ENCODE peak calls at places on chromosomes 11 and 22, in eight cellular contexts. K is colonic mucosa, X is body of pancreas, U is omental fat pad, S is GM20000, P is Calu3, R is fibroblast of pulmonary artery, G is adrenal gland. D is an unnamed sample.

GRCh38 chr11:31974737-31975136 is 116.1 kb upstream of the RCN1 start:
- DNase-seq in K (no peak), X (no peak), U (no peak), S (no peak), P (no peak), R (peak), G (no peak), D (no peak)

GRCh38 chr11:112826026-112826425 is 135.2 kb upstream of the NCAM1 start:
- DNase-seq in K (no peak), X (no peak), U (no peak), S (no peak), P (no peak), R (no peak), G (no peak), D (no peak)

GRCh38 chr22:45843030-45843429 is 133.9 kb downstream of the WNT7B start:
- DNase-seq in K (no peak), X (no peak), U (no peak), S (no peak), P (no peak), R (no peak), G (no peak), D (no peak)

GRCh38 chr11:107259826-107260225 is 197.8 kb downstream of the CWF19L2 start:
- DNase-seq in K (no peak), X (no peak), U (no peak), S (no peak), P (no peak), R (no peak), G (no peak), D (no peak)

GRCh38 chr11:102367364-102367763 is 20.4 kb downstream of the BIRC2 start:
- DNase-seq in K (no peak), X (no peak), U (no peak), S (no peak), P (no peak), R (peak), G (no peak), D (no peak)

GRCh38 chr11:128726464-128727139 is 32.7 kb downstream of the FLI1 start:
- DNase-seq in K (no peak), X (no peak), U (no peak), S (peak), P (no peak), R (no peak), G (no peak), D (no peak)

GRCh38 chr11:78168539-78169477 is 19.6 kb downstream of the KCTD21 start:
- DNase-seq in K (peak), X (peak), U (no peak), S (no peak), P (no peak), R (peak), G (peak), D (no peak)

GRCh38 chr22:36277482-36278291 is 24.8 kb downstream of the APOL1 start:
- DNase-seq in K (peak), X (peak), U (no peak), S (peak), P (peak), R (peak), G (peak), D (no peak)

GRCh38 chr22:27879923-27880322 is 39.1 kb downstream of the PITPNB start:
- DNase-seq in K (no peak), X (no peak), U (no peak), S (peak), P (peak), R (peak), G (no peak), D (no peak)

GRCh38 chr11:19951558-19952083 is 208.7 kb downstream of the DBX1 start:
- DNase-seq in K (no peak), X (no peak), U (no peak), S (peak), P (peak), R (peak), G (no peak), D (no peak)

GRCh38 chr11:36412781-36413383 is 97.2 kb downstream of the TRAF6 start:
- DNase-seq in K (no peak), X (no peak), U (no peak), S (no peak), P (no peak), R (peak), G (no peak), D (no peak)

GRCh38 chr11:8789864-8790263 is 107.3 kb downstream of the RPL27A start:
- DNase-seq in K (peak), X (no peak), U (no peak), S (no peak), P (no peak), R (no peak), G (no peak), D (no peak)

GRCh38 chr22:43854786-43855271 is 7.5 kb downstream of the SULT4A1 start:
- DNase-seq in K (no peak), X (no peak), U (no peak), S (no peak), P (no peak), R (no peak), G (no peak), D (no peak)

GRCh38 chr22:23531966-23532735 is 47.9 kb downstream of the IGLL1 start:
- DNase-seq in K (no peak), X (no peak), U (no peak), S (no peak), P (no peak), R (no peak), G (no peak), D (no peak)

GRCh38 chr22:39353346-39353745 is 3.6 kb downstream of the SYNGR1 start:
- DNase-seq in K (no peak), X (no peak), U (no peak), S (no peak), P (no peak), R (no peak), G (no peak), D (no peak)

GRCh38 chr11:64385953-64386704 is 27.2 kb downstream of the RPS6KA4 start:
- DNase-seq in K (no peak), X (no peak), U (no peak), S (no peak), P (peak), R (peak), G (no peak), D (no peak)

GRCh38 chr22:27213766-27214581 is 556.6 kb downstream of the MIAT start:
- DNase-seq in K (peak), X (peak), U (no peak), S (no peak), P (no peak), R (peak), G (no peak), D (no peak)

GRCh38 chr22:12601870-12602779 is 2925.9 kb upstream of the OR11H1 start:
- DNase-seq in K (no peak), X (no peak), U (no peak), S (peak), P (no peak), R (no peak), G (peak), D (no peak)

GRCh38 chr11:36408476-36409136 is 101.5 kb downstream of the TRAF6 start:
- DNase-seq in K (no peak), X (no peak), U (no peak), S (no peak), P (no peak), R (no peak), G (no peak), D (no peak)

GRCh38 chr11:123163621-123164020 is 31.4 kb downstream of the CLMP start:
- DNase-seq in K (no peak), X (no peak), U (no peak), S (no peak), P (no peak), R (no peak), G (no peak), D (no peak)

GRCh38 chr11:85748455-85748891 is 62.5 kb downstream of the SYTL2 start:
- DNase-seq in K (no peak), X (no peak), U (no peak), S (no peak), P (no peak), R (no peak), G (no peak), D (no peak)

GRCh38 chr22:27133951-27134664 is 476.7 kb downstream of the MIAT start:
- DNase-seq in K (no peak), X (no peak), U (no peak), S (peak), P (peak), R (peak), G (no peak), D (no peak)

GRCh38 chr22:23538502-23538860 is 41.6 kb downstream of the IGLL1 start:
- DNase-seq in K (no peak), X (no peak), U (no peak), S (no peak), P (no peak), R (no peak), G (peak), D (no peak)

GRCh38 chr11:126361400-126361799 is 5.9 kb downstream of the ST3GAL4 start:
- DNase-seq in K (no peak), X (no peak), U (no peak), S (no peak), P (no peak), R (no peak), G (no peak), D (no peak)

GRCh38 chr22:49934144-49934890 is 15.9 kb downstream of the CRELD2 start:
- DNase-seq in K (peak), X (peak), U (peak), S (no peak), P (peak), R (no peak), G (no peak), D (no peak)

GRCh38 chr11:80886684-80887083 is 1445.9 kb upstream of the TENM4 start:
- DNase-seq in K (no peak), X (no peak), U (no peak), S (no peak), P (no peak), R (no peak), G (no peak), D (no peak)

GRCh38 chr22:50687829-50688228 is 15.2 kb downstream of the SHANK3 start:
- DNase-seq in K (peak), X (no peak), U (peak), S (no peak), P (no peak), R (no peak), G (no peak), D (no peak)

GRCh38 chr22:25680949-25681348 is 61.0 kb upstream of the MYO18B start:
- DNase-seq in K (no peak), X (no peak), U (no peak), S (no peak), P (no peak), R (no peak), G (no peak), D (no peak)

GRCh38 chr11:33895752-33896137 is 3.9 kb upstream of the LMO2 start:
- DNase-seq in K (no peak), X (no peak), U (no peak), S (no peak), P (no peak), R (no peak), G (no peak), D (no peak)

GRCh38 chr11:64218628-64219353 is 7.2 kb downstream of the TRPT1 start:
- DNase-seq in K (no peak), X (peak), U (no peak), S (no peak), P (no peak), R (no peak), G (no peak), D (no peak)

GRCh38 chr22:17559188-17559587 is 4.1 kb upstream of the SLC25A18 start:
- DNase-seq in K (no peak), X (no peak), U (no peak), S (no peak), P (no peak), R (no peak), G (no peak), D (no peak)

GRCh38 chr11:131910491-131911387 is 540.3 kb downstream of the NTM start:
- DNase-seq in K (no peak), X (no peak), U (no peak), S (peak), P (no peak), R (peak), G (no peak), D (no peak)

GRCh38 chr22:41417622-41418390 is 28.8 kb downstream of the TOB2 start:
- DNase-seq in K (peak), X (peak), U (no peak), S (no peak), P (peak), R (peak), G (peak), D (no peak)

GRCh38 chr22:48682517-48682916 is 1145.2 kb downstream of the BRD1 start:
- DNase-seq in K (no peak), X (no peak), U (no peak), S (no peak), P (no peak), R (no peak), G (no peak), D (no peak)

DNA sequence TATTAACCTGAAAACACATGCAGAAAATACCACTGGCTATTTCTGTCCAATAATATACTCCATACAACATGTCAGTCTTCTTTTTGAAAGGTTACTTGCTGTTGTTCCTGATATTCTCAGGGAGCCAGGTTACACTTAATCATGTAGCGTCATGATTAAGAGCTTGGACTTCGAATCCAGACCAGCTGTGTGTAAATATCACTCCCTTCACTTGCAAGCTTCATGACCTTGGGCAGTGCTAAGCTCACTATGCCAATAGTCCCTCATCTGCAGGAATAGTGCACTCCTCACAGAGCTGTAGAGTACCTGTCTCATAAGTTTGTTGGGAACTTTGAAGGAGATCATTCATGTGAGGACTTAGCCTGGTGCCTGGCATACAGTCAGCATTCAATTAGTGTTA is 1.9 kb downstream of the HTR3B start:
- DNase-seq in K (peak), X (peak), U (no peak), S (no peak), P (no peak), R (no peak), G (no peak), D (no peak)
- TF ChIP-seq CTCF in K (no peak), X (no peak), U (no peak), S (no peak), P (no peak), R (no peak), G (no peak), D (no peak)

GRCh38 chr11:115503886-115504278 is 333 bp downstream of the CADM1 start:
- DNase-seq in K (no peak), X (no peak), U (no peak), S (no peak), P (no peak), R (no peak), G (no peak), D (no peak)

GRCh38 chr11:115501895-115502589 is 2.2 kb downstream of the CADM1 start:
- DNase-seq in K (no peak), X (no peak), U (no peak), S (peak), P (no peak), R (no peak), G (no peak), D (no peak)

GRCh38 chr11:115504279-115505158 is at the start of gene CADM1:
- DNase-seq in K (peak), X (peak), U (peak), S (peak), P (peak), R (peak), G (peak), D (peak)

GRCh38 chr11:115502636-115503082 is 1.6 kb downstream of the CADM1 start:
- DNase-seq in K (no peak), X (peak), U (no peak), S (no peak), P (no peak), R (no peak), G (no peak), D (no peak)

DNA sequence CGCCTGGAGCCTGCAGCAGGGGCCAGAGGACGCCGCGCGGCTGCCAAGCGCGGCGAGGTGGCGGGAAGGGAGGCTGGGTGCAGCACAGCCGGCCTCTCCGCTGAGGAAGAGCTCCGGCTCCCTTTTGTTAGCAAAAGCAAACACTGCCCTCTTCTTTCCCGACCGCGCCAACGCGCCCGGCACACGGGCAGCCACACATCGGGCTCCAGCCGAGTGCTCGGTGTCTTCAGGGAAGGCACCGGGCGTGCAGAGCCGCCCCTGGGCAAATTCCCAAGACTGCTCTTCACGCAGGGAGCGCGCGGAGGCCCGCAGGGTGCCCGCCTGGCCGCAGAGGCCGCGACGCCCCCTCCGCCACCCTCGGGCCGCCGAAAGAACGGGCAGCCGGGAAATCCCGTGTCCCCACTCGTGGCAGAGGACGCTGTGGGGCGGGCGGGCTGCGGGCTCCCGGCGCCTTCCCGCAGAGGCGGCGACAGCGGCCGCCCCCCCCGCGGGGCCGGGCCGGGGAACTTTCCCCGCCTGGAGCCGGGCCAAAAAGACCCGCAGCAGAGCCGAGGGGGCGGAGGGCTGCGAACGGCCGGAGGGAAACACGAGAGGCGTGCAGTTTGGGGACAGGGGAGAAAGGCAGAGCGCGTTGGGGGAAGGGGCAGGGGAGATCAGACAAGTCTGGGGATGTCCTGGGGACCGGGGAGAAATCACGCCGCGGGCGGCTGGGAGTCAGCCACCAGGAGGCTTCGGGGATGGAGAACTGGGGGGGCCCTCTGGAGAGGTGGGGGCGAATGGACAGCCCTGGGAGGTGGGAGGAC is 931 bp downstream of the CADM1 start:
- DNase-seq in K (peak), X (peak), U (no peak), S (peak), P (peak), R (peak), G (peak), D (peak)
- TF ChIP-seq CTCF in K (no peak), X (peak), U (no peak), S (peak), P (no peak), R (no peak), G (peak), D (no peak)

GRCh38 chr11:5235364-5236095 is 1.2 kb upstream of the HBD start:
- DNase-seq in K (no peak), X (no peak), U (no peak), S (no peak), P (no peak), R (no peak), G (no peak), D (no peak)
- TF ChIP-seq CTCF in K (no peak), X (no peak), U (no peak), S (no peak), P (no peak), R (no peak), G (no peak), D (no peak)

GRCh38 chr11:101166038-101166437 is 36.4 kb upstream of the PGR start:
- DNase-seq in K (no peak), X (no peak), U (no peak), S (no peak), P (no peak), R (no peak), G (no peak), D (no peak)
- TF ChIP-seq CTCF in K (no peak), X (no peak), U (no peak), S (no peak), P (no peak), R (no peak), G (no peak), D (no peak)

GRCh38 chr22:19430890-19431541 is 517 bp downstream of the HIRA start:
- DNase-seq in K (peak), X (peak), U (no peak), S (peak), P (peak), R (peak), G (peak), D (peak)

GRCh38 chr22:19432092-19432844 is at the start of gene MRPL40:
- DNase-seq in K (peak), X (peak), U (peak), S (peak), P (peak), R (peak), G (peak), D (peak)

GRCh38 chr22:19434829-19435580 is 2.7 kb downstream of the MRPL40 start:
- DNase-seq in K (no peak), X (no peak), U (no peak), S (no peak), P (no peak), R (no peak), G (no peak), D (no peak)

GRCh38 chr22:19429950-19430889 is 1.3 kb downstream of the HIRA start:
- DNase-seq in K (peak), X (peak), U (no peak), S (peak), P (no peak), R (peak), G (peak), D (no peak)

GRCh38 chr22:19431641-19432091 is at the start of gene HIRA:
- DNase-seq in K (peak), X (peak), U (no peak), S (peak), P (peak), R (peak), G (peak), D (peak)
- TF ChIP-seq CTCF in K (no peak), X (no peak), U (no peak), S (no peak), P (no peak), R (no peak), G (no peak), D (no peak)

DNA sequence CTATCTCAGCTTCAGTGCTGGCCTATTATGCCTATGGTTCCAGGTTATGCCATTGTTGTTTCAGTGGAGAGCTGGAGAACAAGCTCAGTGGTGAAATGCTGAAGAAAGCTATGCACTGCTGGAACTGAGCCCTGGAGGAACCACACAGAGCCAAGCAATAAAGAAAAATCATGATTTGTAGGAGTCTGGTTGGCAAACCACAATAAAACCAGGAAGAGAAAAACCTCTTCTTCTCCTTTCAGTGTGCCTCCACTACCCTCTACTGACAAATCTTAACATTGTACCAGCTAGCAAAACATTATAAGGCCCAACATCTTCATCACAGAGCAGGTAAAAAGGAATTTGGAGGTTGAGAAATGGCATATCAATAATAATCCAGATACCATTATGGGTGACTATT is 5.3 kb downstream of the OR51F2 start:
- DNase-seq in K (no peak), X (no peak), U (no peak), S (no peak), P (no peak), R (peak), G (no peak), D (no peak)
- TF ChIP-seq CTCF in K (peak), X (peak), U (no peak), S (no peak), P (peak), R (no peak), G (no peak), D (no peak)

GRCh38 chr11:34997872-34998548 is 81.6 kb downstream of the PDHX start:
- DNase-seq in K (no peak), X (no peak), U (no peak), S (peak), P (no peak), R (peak), G (no peak), D (no peak)
- TF ChIP-seq CTCF in K (peak), X (peak), U (no peak), S (no peak), P (no peak), R (peak), G (peak), D (peak)

GRCh38 chr11:75289919-75290318 is 49.3 kb downstream of the TPBGL start:
- DNase-seq in K (no peak), X (no peak), U (no peak), S (no peak), P (no peak), R (no peak), G (no peak), D (no peak)
- TF ChIP-seq CTCF in K (no peak), X (no peak), U (no peak), S (no peak), P (no peak), R (no peak), G (no peak), D (no peak)

GRCh38 chr22:20430641-20431519 is 6.7 kb downstream of the SCARF2 start:
- DNase-seq in K (peak), X (peak), U (no peak), S (peak), P (peak), R (no peak), G (peak), D (no peak)
- TF ChIP-seq CTCF in K (peak), X (peak), U (no peak), S (no peak), P (peak), R (no peak), G (no peak), D (peak)